ENCODE peak calls at places on chromosomes 13 and 19, in seven cellular contexts. One of them, this sample, is unnamed.

GRCh38 chr13:104315606-104316005 is 1249.4 kb upstream of the SLC10A2 start:
- DNase-seq in thoracic aorta: no peak
- DNase-seq in heart right ventricle: no peak
- DNase-seq in fibroblast of mammary gland: peak
- DNase-seq in mucosa of descending colon: no peak
- DNase-seq in stomach: no peak
- DNase-seq in A549: peak
- DNase-seq in this sample: peak

GRCh38 chr13:46372071-46372470 is 15.0 kb downstream of the RUBCNL start:
- DNase-seq in thoracic aorta: no peak
- DNase-seq in heart right ventricle: no peak
- DNase-seq in fibroblast of mammary gland: no peak
- DNase-seq in mucosa of descending colon: no peak
- DNase-seq in stomach: no peak
- DNase-seq in A549: no peak
- DNase-seq in this sample: no peak

GRCh38 chr13:26457212-26457611 is 100.3 kb upstream of the WASF3 start:
- DNase-seq in thoracic aorta: no peak
- DNase-seq in heart right ventricle: no peak
- DNase-seq in fibroblast of mammary gland: no peak
- DNase-seq in mucosa of descending colon: no peak
- DNase-seq in stomach: no peak
- DNase-seq in A549: peak
- DNase-seq in this sample: no peak

GRCh38 chr13:111905609-111905945 is 161.4 kb upstream of the SOX1 start:
- DNase-seq in thoracic aorta: no peak
- DNase-seq in heart right ventricle: no peak
- DNase-seq in fibroblast of mammary gland: no peak
- DNase-seq in mucosa of descending colon: no peak
- DNase-seq in stomach: no peak
- DNase-seq in A549: no peak
- DNase-seq in this sample: no peak

GRCh38 chr13:38166121-38166520 is 183.5 kb upstream of the UFM1 start:
- DNase-seq in thoracic aorta: no peak
- DNase-seq in heart right ventricle: no peak
- DNase-seq in fibroblast of mammary gland: peak
- DNase-seq in mucosa of descending colon: no peak
- DNase-seq in stomach: no peak
- DNase-seq in A549: no peak
- DNase-seq in this sample: peak

GRCh38 chr19:4083677-4084546 is 17.2 kb upstream of the ZBTB7A start:
- DNase-seq in thoracic aorta: no peak
- DNase-seq in heart right ventricle: no peak
- DNase-seq in fibroblast of mammary gland: no peak
- DNase-seq in mucosa of descending colon: peak
- DNase-seq in stomach: peak
- DNase-seq in A549: no peak
- DNase-seq in this sample: no peak

GRCh38 chr13:75197803-75198202 is 284.2 kb downstream of the TBC1D4 start:
- DNase-seq in thoracic aorta: no peak
- DNase-seq in heart right ventricle: no peak
- DNase-seq in fibroblast of mammary gland: no peak
- DNase-seq in mucosa of descending colon: no peak
- DNase-seq in stomach: no peak
- DNase-seq in A549: no peak
- DNase-seq in this sample: no peak

GRCh38 chr19:51346742-51347141 is 4.8 kb upstream of the VSIG10L start:
- DNase-seq in thoracic aorta: no peak
- DNase-seq in heart right ventricle: no peak
- DNase-seq in fibroblast of mammary gland: no peak
- DNase-seq in mucosa of descending colon: no peak
- DNase-seq in stomach: no peak
- DNase-seq in A549: no peak
- DNase-seq in this sample: no peak

GRCh38 chr13:30792257-30793000 is 57.1 kb downstream of the ALOX5AP start:
- DNase-seq in thoracic aorta: peak
- DNase-seq in heart right ventricle: peak
- DNase-seq in fibroblast of mammary gland: peak
- DNase-seq in mucosa of descending colon: peak
- DNase-seq in stomach: peak
- DNase-seq in A549: peak
- DNase-seq in this sample: peak

GRCh38 chr19:51096473-51097165 is 11.6 kb downstream of the CTU1 start:
- DNase-seq in thoracic aorta: no peak
- DNase-seq in heart right ventricle: no peak
- DNase-seq in fibroblast of mammary gland: peak
- DNase-seq in mucosa of descending colon: no peak
- DNase-seq in stomach: no peak
- DNase-seq in A549: peak
- DNase-seq in this sample: no peak

GRCh38 chr13:28652002-28652401 is 6.9 kb upstream of the POMP start:
- DNase-seq in thoracic aorta: no peak
- DNase-seq in heart right ventricle: no peak
- DNase-seq in fibroblast of mammary gland: no peak
- DNase-seq in mucosa of descending colon: no peak
- DNase-seq in stomach: no peak
- DNase-seq in A549: no peak
- DNase-seq in this sample: no peak

GRCh38 chr19:6801397-6802086 is 29.0 kb downstream of the VAV1 start:
- DNase-seq in thoracic aorta: no peak
- DNase-seq in heart right ventricle: peak
- DNase-seq in fibroblast of mammary gland: no peak
- DNase-seq in mucosa of descending colon: peak
- DNase-seq in stomach: peak
- DNase-seq in A549: peak
- DNase-seq in this sample: no peak

GRCh38 chr19:609001-609340 is 19.3 kb downstream of the HCN2 start:
- DNase-seq in thoracic aorta: no peak
- DNase-seq in heart right ventricle: peak
- DNase-seq in fibroblast of mammary gland: no peak
- DNase-seq in mucosa of descending colon: peak
- DNase-seq in stomach: peak
- DNase-seq in A549: peak
- DNase-seq in this sample: no peak

GRCh38 chr19:8456064-8456463 is 11.3 kb downstream of the HNRNPM start:
- DNase-seq in thoracic aorta: no peak
- DNase-seq in heart right ventricle: no peak
- DNase-seq in fibroblast of mammary gland: no peak
- DNase-seq in mucosa of descending colon: no peak
- DNase-seq in stomach: no peak
- DNase-seq in A549: peak
- DNase-seq in this sample: no peak

DNA sequence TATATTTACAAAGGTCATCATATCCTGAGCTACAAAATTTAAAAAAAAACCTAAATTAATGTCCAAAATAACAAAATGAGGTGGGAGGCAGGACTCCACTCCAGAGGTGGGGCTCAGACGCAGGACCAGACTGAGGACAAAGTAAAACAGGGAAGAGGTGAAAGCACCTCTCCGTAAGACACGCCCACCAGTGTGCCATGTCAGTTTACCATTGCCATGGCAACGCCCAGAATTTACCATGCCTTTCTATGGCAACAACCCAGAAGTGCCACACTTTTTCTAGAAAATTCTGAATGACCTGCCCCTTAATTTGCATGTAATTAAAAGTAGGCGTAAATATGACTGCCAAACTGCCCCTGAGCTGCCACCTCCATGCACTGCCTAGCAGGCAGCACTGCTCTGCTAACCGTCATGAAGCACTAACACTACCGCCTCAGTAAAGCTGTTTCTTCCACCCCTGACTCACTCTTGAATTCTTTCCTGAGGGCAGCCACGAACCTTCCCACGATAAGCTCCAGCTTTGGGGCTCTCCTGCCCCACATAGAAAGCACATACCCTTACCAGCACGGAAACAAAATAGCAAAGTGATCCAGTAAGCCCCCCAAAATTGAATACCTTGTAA is 22.3 kb upstream of the PDCD5 start:
- DNase-seq in thoracic aorta: no peak
- DNase-seq in heart right ventricle: no peak
- DNase-seq in fibroblast of mammary gland: no peak
- DNase-seq in mucosa of descending colon: no peak
- DNase-seq in stomach: no peak
- DNase-seq in A549: no peak
- DNase-seq in this sample: no peak
- TF ChIP-seq CTCF in thoracic aorta: no peak
- TF ChIP-seq CTCF in heart right ventricle: no peak
- TF ChIP-seq CTCF in fibroblast of mammary gland: no peak
- TF ChIP-seq CTCF in mucosa of descending colon: no peak
- TF ChIP-seq CTCF in stomach: no peak
- TF ChIP-seq CTCF in A549: no peak
- TF ChIP-seq CTCF in this sample: no peak

GRCh38 chr13:40983725-40984669 is 35.1 kb downstream of the ELF1 start:
- DNase-seq in thoracic aorta: no peak
- DNase-seq in heart right ventricle: no peak
- DNase-seq in fibroblast of mammary gland: no peak
- DNase-seq in mucosa of descending colon: no peak
- DNase-seq in stomach: no peak
- DNase-seq in A549: no peak
- DNase-seq in this sample: no peak

GRCh38 chr13:40981949-40982348 is 37.2 kb downstream of the ELF1 start:
- DNase-seq in thoracic aorta: no peak
- DNase-seq in heart right ventricle: no peak
- DNase-seq in fibroblast of mammary gland: no peak
- DNase-seq in mucosa of descending colon: no peak
- DNase-seq in stomach: no peak
- DNase-seq in A549: no peak
- DNase-seq in this sample: no peak

GRCh38 chr13:40984670-40985366 is 34.3 kb downstream of the ELF1 start:
- DNase-seq in thoracic aorta: no peak
- DNase-seq in heart right ventricle: no peak
- DNase-seq in fibroblast of mammary gland: peak
- DNase-seq in mucosa of descending colon: no peak
- DNase-seq in stomach: no peak
- DNase-seq in A549: no peak
- DNase-seq in this sample: no peak

GRCh38 chr13:40982772-40983171 is 36.3 kb downstream of the ELF1 start:
- DNase-seq in thoracic aorta: no peak
- DNase-seq in heart right ventricle: no peak
- DNase-seq in fibroblast of mammary gland: peak
- DNase-seq in mucosa of descending colon: peak
- DNase-seq in stomach: no peak
- DNase-seq in A549: no peak
- DNase-seq in this sample: peak

DNA sequence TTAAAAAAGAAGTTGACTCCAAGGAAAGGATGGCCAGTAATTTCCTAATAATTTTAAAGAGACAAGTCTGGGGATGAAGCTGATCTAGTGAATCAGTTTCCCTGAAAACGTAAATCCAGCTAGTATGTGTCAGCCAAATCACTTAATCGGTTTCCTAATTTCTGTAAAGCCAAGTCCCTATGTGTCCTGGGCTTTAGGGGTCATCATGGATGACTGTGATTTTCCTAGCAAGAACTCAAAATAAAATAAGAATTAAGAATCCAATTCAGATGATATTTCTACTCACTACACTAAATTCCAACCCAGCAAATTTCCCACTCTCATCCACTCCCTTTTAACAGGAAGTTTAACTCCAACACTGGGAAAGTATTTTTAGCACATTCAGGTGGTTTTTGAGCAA is 35.8 kb downstream of the ELF1 start:
- DNase-seq in thoracic aorta: no peak
- DNase-seq in heart right ventricle: no peak
- DNase-seq in fibroblast of mammary gland: peak
- DNase-seq in mucosa of descending colon: no peak
- DNase-seq in stomach: no peak
- DNase-seq in A549: no peak
- DNase-seq in this sample: no peak
- H3K4me3 ChIP-seq in thoracic aorta: peak
- H3K4me3 ChIP-seq in heart right ventricle: no peak
- H3K4me3 ChIP-seq in fibroblast of mammary gland: no peak
- H3K4me3 ChIP-seq in mucosa of descending colon: no peak
- H3K4me3 ChIP-seq in stomach: no peak
- H3K4me3 ChIP-seq in A549: no peak
- H3K4me3 ChIP-seq in this sample: no peak

DNA sequence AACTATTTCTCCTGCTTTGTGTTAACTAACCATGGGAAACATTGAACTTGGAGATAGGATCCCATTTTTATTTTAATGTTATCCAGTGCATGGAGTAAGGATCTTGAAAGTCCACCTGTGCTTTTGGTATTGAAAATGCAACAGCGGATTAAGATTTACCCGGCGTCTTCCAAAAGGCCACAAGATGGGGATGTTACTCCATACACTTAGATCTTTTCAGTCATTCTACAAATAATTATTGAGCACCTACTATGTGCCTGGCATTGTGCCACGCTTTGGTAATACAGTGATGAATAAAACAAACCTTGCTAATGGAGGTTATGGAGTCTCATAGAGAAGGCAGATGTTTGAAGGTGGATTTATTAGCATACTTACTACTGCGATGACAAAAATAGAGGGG is 56.9 kb downstream of the RFC3 start:
- DNase-seq in thoracic aorta: no peak
- DNase-seq in heart right ventricle: no peak
- DNase-seq in fibroblast of mammary gland: no peak
- DNase-seq in mucosa of descending colon: no peak
- DNase-seq in stomach: no peak
- DNase-seq in A549: peak
- DNase-seq in this sample: no peak
- TF ChIP-seq CTCF in thoracic aorta: no peak
- TF ChIP-seq CTCF in heart right ventricle: no peak
- TF ChIP-seq CTCF in fibroblast of mammary gland: no peak
- TF ChIP-seq CTCF in mucosa of descending colon: no peak
- TF ChIP-seq CTCF in stomach: no peak
- TF ChIP-seq CTCF in A549: peak
- TF ChIP-seq CTCF in this sample: peak

GRCh38 chr13:40981361-40981760 is 37.8 kb downstream of the ELF1 start:
- DNase-seq in thoracic aorta: no peak
- DNase-seq in heart right ventricle: no peak
- DNase-seq in fibroblast of mammary gland: peak
- DNase-seq in mucosa of descending colon: no peak
- DNase-seq in stomach: no peak
- DNase-seq in A549: no peak
- DNase-seq in this sample: no peak

GRCh38 chr13:40985596-40986327 is 33.4 kb downstream of the ELF1 start:
- DNase-seq in thoracic aorta: no peak
- DNase-seq in heart right ventricle: no peak
- DNase-seq in fibroblast of mammary gland: no peak
- DNase-seq in mucosa of descending colon: no peak
- DNase-seq in stomach: no peak
- DNase-seq in A549: no peak
- DNase-seq in this sample: no peak

GRCh38 chr13:40979232-40979631 is 39.9 kb downstream of the ELF1 start:
- DNase-seq in thoracic aorta: no peak
- DNase-seq in heart right ventricle: no peak
- DNase-seq in fibroblast of mammary gland: no peak
- DNase-seq in mucosa of descending colon: no peak
- DNase-seq in stomach: no peak
- DNase-seq in A549: no peak
- DNase-seq in this sample: no peak

GRCh38 chr13:40975441-40975840 is 43.7 kb downstream of the ELF1 start:
- DNase-seq in thoracic aorta: no peak
- DNase-seq in heart right ventricle: no peak
- DNase-seq in fibroblast of mammary gland: no peak
- DNase-seq in mucosa of descending colon: no peak
- DNase-seq in stomach: no peak
- DNase-seq in A549: no peak
- DNase-seq in this sample: no peak

DNA sequence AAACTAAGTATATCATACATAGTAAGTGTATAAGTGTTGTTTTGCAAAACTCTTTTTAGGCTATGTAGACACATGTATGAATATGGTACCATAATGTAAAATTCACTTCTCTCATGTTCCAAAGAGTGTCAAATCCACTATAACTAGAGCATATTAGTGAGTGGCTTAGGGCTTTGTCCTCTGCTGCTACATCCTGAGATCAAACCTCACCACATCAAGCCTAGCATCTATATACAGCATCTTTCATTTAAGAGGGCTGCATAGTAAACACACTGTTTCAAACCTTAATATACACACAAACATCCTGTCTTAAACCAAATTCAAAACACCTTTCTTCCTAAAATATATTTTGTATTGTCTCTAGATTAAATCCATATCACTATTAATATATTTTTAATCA is 38.6 kb downstream of the ELF1 start:
- DNase-seq in thoracic aorta: no peak
- DNase-seq in heart right ventricle: no peak
- DNase-seq in fibroblast of mammary gland: no peak
- DNase-seq in mucosa of descending colon: no peak
- DNase-seq in stomach: no peak
- DNase-seq in A549: no peak
- DNase-seq in this sample: no peak
- H3K4me3 ChIP-seq in thoracic aorta: peak
- H3K4me3 ChIP-seq in heart right ventricle: peak
- H3K4me3 ChIP-seq in fibroblast of mammary gland: no peak
- H3K4me3 ChIP-seq in mucosa of descending colon: no peak
- H3K4me3 ChIP-seq in stomach: peak
- H3K4me3 ChIP-seq in A549: no peak
- H3K4me3 ChIP-seq in this sample: no peak